ENCODE peak calls at places on chromosomes 16 and 17, in nine cellular contexts. V, M, C, Q, E, K, L, B and X are unnamed samples.

GRCh38 chr17:1043601-1044251 is 46.8 kb downstream of the TIMM22 start:
- DNase-seq in V (peak; percentile 88), M (no peak), C (peak; percentile 80), Q (peak; percentile 80), E (no peak), K (no peak), L (no peak), B (peak; percentile 81), X (no peak)

GRCh38 chr17:43905985-43906852 is 1.1 kb downstream of the MPP2 start:
- DNase-seq in V (peak; percentile 80), M (no peak), C (peak; percentile 73), Q (peak; percentile 81), E (peak; percentile 86), K (peak; percentile 60), L (peak; percentile 50), B (peak; percentile 99), X (no peak)

GRCh38 chr16:35344012-35344762 is 1884.8 kb downstream of the TP53TG3F start:
- DNase-seq in V (no peak), M (no peak), C (no peak), Q (peak; percentile 30), E (no peak), K (no peak), L (no peak), B (no peak), X (no peak)

GRCh38 chr17:40284085-40284713 is 3.5 kb upstream of the CDC6 start:
- DNase-seq in V (no peak), M (no peak), C (no peak), Q (no peak), E (peak; percentile 85), K (no peak), L (no peak), B (no peak), X (no peak)

GRCh38 chr17:7561028-7561575 is 617 bp upstream of the SENP3 start:
- DNase-seq in V (peak; percentile 94), M (no peak), C (peak; percentile 91), Q (peak; percentile 96), E (peak; percentile 93), K (peak; percentile 91), L (peak; percentile 87), B (peak; percentile 98), X (no peak)

GRCh38 chr17:31559647-31560501 is 168.4 kb downstream of the RAB11FIP4 start:
- DNase-seq in V (peak; percentile 71), M (no peak), C (no peak), Q (peak; percentile 65), E (peak; percentile 59), K (peak; percentile 22), L (no peak), B (peak; percentile 80), X (no peak)

GRCh38 chr17:39277110-39277509 is 51.4 kb upstream of the STAC2 start:
- DNase-seq in V (no peak), M (peak; percentile 12), C (no peak), Q (no peak), E (no peak), K (no peak), L (no peak), B (no peak), X (no peak)

GRCh38 chr17:5832886-5833285 is 237.3 kb upstream of the WSCD1 start:
- DNase-seq in V (no peak), M (no peak), C (no peak), Q (no peak), E (peak; percentile 25), K (peak; percentile 62), L (no peak), B (no peak), X (no peak)

GRCh38 chr17:7914771-7915610 is 1.1 kb downstream of the RNF227 start:
- DNase-seq in V (peak; percentile 7), M (no peak), C (peak; percentile 21), Q (no peak), E (peak; percentile 67), K (no peak), L (no peak), B (no peak), X (no peak)

GRCh38 chr16:73298562-73298961 is 250.6 kb upstream of the ZFHX3 start:
- DNase-seq in V (no peak), M (no peak), C (no peak), Q (no peak), E (peak; percentile 8), K (no peak), L (no peak), B (peak; percentile 63), X (no peak)

GRCh38 chr16:8847623-8848022 is 21.2 kb downstream of the CARHSP1 start:
- DNase-seq in V (no peak), M (no peak), C (no peak), Q (peak; percentile 51), E (no peak), K (no peak), L (no peak), B (no peak), X (no peak)
- H3K4me1 ChIP-seq in V (peaks cover 18% of the 10 kb centered on the region), M (no peaks in the 10 kb centered on the region), C (peaks cover 69% of the 10 kb centered on the region), Q (no peaks in the 10 kb centered on the region), E (peaks cover 26% of the 10 kb centered on the region), K (peaks cover 23% of the 10 kb centered on the region), L (peaks cover 7% of the 10 kb centered on the region), B (peaks cover 3% of the 10 kb centered on the region), X (peaks cover 60% of the 10 kb centered on the region)

GRCh38 chr16:17270111-17270510 is 200.6 kb downstream of the XYLT1 start:
- DNase-seq in V (no peak), M (no peak), C (no peak), Q (no peak), E (no peak), K (no peak), L (no peak), B (no peak), X (no peak)
- H3K4me1 ChIP-seq in V (peaks cover 14% of the 10 kb centered on the region), M (peaks cover 8% of the 10 kb centered on the region), C (peaks cover 9% of the 10 kb centered on the region), Q (peaks cover 26% of the 10 kb centered on the region), E (peaks cover 27% of the 10 kb centered on the region), K (peaks cover 36% of the 10 kb centered on the region), L (peaks cover under 1% of the 10 kb centered on the region), B (no peaks in the 10 kb centered on the region), X (peaks cover 37% of the 10 kb centered on the region)

DNA sequence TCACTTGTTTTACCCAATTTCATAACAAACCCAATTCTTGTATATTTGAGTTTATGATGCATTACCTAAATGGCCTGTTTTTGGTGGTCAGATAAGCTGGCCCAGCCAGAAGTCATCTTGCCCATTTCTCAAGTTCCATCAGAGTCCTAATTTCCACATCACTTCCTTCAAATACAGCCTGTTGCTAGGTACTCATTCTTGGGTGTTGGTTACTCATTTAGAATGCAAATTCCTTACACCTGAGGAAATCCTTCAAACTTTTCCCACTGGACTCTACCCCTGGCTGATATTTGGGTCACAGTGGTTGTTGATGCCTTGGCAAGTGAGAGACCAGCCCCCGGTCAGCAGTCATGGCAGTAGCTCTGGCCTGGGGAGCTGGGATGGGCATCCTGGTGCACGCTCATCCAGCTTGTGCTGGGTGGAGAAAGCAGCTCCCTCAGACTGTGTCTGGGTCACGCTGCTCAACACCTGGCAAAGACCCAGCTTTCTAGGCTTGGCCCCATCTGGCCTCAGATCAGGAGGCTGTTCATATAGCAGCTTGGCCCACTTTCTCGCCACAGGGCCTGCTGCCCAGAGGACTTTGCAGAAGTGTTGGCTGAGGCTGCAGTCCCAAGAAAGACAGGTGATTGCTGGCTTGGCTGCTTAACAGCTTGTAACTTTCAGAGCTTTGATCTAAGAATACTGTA is 25.8 kb downstream of the WSB1 start:
- DNase-seq in V (peak; percentile 80), M (no peak), C (peak; percentile 77), Q (peak; percentile 91), E (peak; percentile 80), K (no peak), L (no peak), B (no peak), X (no peak)
- H3K4me1 ChIP-seq in V (peaks cover 60% of the 10 kb centered on the region), M (no peaks in the 10 kb centered on the region), C (peaks cover 77% of the 10 kb centered on the region), Q (peaks cover 40% of the 10 kb centered on the region), E (peaks cover 24% of the 10 kb centered on the region), K (peaks cover 11% of the 10 kb centered on the region), L (no peaks in the 10 kb centered on the region), B (no peaks in the 10 kb centered on the region), X (peaks cover 15% of the 10 kb centered on the region)

DNA sequence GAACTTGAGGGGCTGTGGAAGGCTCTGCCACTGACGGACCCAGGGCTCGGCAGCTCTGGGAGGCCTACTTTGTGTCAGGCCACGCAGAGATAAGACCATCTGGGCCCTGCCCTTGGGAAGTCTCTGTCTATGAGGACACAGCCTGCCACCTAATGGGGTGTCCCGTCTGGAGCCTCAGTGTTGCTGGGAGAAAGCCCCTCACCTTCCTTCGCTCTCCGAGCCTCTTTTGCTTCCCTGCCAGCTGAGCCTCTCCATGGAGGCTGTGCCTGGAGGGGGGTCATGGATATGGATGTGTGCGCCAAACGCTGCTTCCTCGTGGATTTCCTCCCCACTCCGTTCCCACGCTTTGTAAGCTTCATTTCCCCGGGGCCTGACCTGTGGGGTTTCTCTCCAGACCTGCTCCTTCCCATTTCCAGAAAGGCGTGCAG is 228.8 kb downstream of the SEC14L1 start:
- DNase-seq in V (peak; percentile 33), M (no peak), C (no peak), Q (no peak), E (no peak), K (no peak), L (no peak), B (no peak), X (no peak)
- H3K4me1 ChIP-seq in V (peaks cover 62% of the 10 kb centered on the region), M (peaks cover 43% of the 10 kb centered on the region), C (peaks cover 81% of the 10 kb centered on the region), Q (peaks cover 50% of the 10 kb centered on the region), E (peaks cover 50% of the 10 kb centered on the region), K (peaks cover 83% of the 10 kb centered on the region), L (peaks cover 57% of the 10 kb centered on the region), B (peaks cover 28% of the 10 kb centered on the region), X (peaks cover 61% of the 10 kb centered on the region)

GRCh38 chr17:78343099-78343432 is 16.8 kb downstream of the SOCS3 start:
- DNase-seq in V (peak; percentile 84), M (no peak), C (peak; percentile 80), Q (peak; percentile 87), E (peak; percentile 99), K (no peak), L (no peak), B (peak; percentile 89), X (no peak)

GRCh38 chr17:78344666-78345065 is 15.2 kb downstream of the SOCS3 start:
- DNase-seq in V (no peak), M (no peak), C (no peak), Q (no peak), E (no peak), K (no peak), L (no peak), B (no peak), X (no peak)

GRCh38 chr17:78343433-78344201 is 16.3 kb downstream of the SOCS3 start:
- DNase-seq in V (peak; percentile 74), M (no peak), C (no peak), Q (no peak), E (no peak), K (no peak), L (peak; percentile 84), B (peak; percentile 64), X (peak; percentile 47)

GRCh38 chr17:78341559-78342437 is 18.1 kb downstream of the SOCS3 start:
- DNase-seq in V (peak; percentile 90), M (no peak), C (peak; percentile 85), Q (peak; percentile 89), E (peak; percentile 93), K (peak; percentile 77), L (no peak), B (peak; percentile 92), X (no peak)

GRCh38 chr17:78342438-78343098 is 17.3 kb downstream of the SOCS3 start:
- DNase-seq in V (peak; percentile 75), M (no peak), C (peak; percentile 63), Q (peak; percentile 85), E (peak; percentile 97), K (peak; percentile 58), L (no peak), B (peak; percentile 83), X (no peak)
- H3K4me1 ChIP-seq in V (peaks cover 47% of the 10 kb centered on the region), M (peaks cover 54% of the 10 kb centered on the region), C (peaks cover 54% of the 10 kb centered on the region), Q (peaks cover 61% of the 10 kb centered on the region), E (peaks cover 22% of the 10 kb centered on the region), K (peaks cover 70% of the 10 kb centered on the region), L (peaks cover 60% of the 10 kb centered on the region), B (peaks cover 4% of the 10 kb centered on the region), X (peaks cover 75% of the 10 kb centered on the region)

GRCh38 chr17:50686494-50687199 is 21.1 kb downstream of the ANKRD40 start:
- DNase-seq in V (no peak), M (no peak), C (no peak), Q (peak; percentile 81), E (peak; percentile 90), K (peak; percentile 94), L (no peak), B (peak; percentile 84), X (no peak)
- H3K4me1 ChIP-seq in V (peaks cover 19% of the 10 kb centered on the region), M (no peaks in the 10 kb centered on the region), C (peaks cover 26% of the 10 kb centered on the region), Q (peaks cover 17% of the 10 kb centered on the region), E (peaks cover 36% of the 10 kb centered on the region), K (peaks cover 100% of the 10 kb centered on the region), L (no peaks in the 10 kb centered on the region), B (peaks cover 8% of the 10 kb centered on the region), X (peaks cover 37% of the 10 kb centered on the region)